ENCODE peak calls at places on chromosomes 5 and 9, in five cellular contexts. One of them, this sample, is unnamed.

GRCh38 chr5:54087436-54087835 is 222.9 kb downstream of the ARL15 start:
- DNase-seq in HEK293T: no peak
- DNase-seq in GM12878: no peak
- DNase-seq in H1: no peak
- DNase-seq in HepG2: no peak
- DNase-seq in this sample: no peak

GRCh38 chr9:35844628-35845301 is 15.7 kb downstream of the TMEM8B start:
- DNase-seq in GM12878: peak; percentile 64
- DNase-seq in H1: no peak
- DNase-seq in HepG2: no peak
- DNase-seq in HEK293T: no peak
- DNase-seq in this sample: no peak

GRCh38 chr9:107734231-107735014 is 244.9 kb upstream of the KLF4 start:
- DNase-seq in H1: no peak
- DNase-seq in GM12878: no peak
- DNase-seq in HepG2: no peak
- DNase-seq in HEK293T: no peak
- DNase-seq in this sample: no peak

GRCh38 chr9:128383791-128384190 is 12.6 kb downstream of the URM1 start:
- DNase-seq in GM12878: no peak
- DNase-seq in H1: no peak
- DNase-seq in HepG2: no peak
- DNase-seq in HEK293T: no peak
- DNase-seq in this sample: no peak

GRCh38 chr5:82564963-82565362 is 286.8 kb upstream of the RPS23 start:
- DNase-seq in GM12878: no peak
- DNase-seq in H1: no peak
- DNase-seq in HepG2: no peak
- DNase-seq in HEK293T: no peak
- DNase-seq in this sample: no peak

GRCh38 chr5:138445547-138446271 is 6.9 kb downstream of the REEP2 start:
- DNase-seq in HepG2: no peak
- DNase-seq in H1: no peak
- DNase-seq in GM12878: no peak
- DNase-seq in HEK293T: no peak
- DNase-seq in this sample: no peak

GRCh38 chr9:32339424-32339823 is 45.0 kb upstream of the ACO1 start:
- DNase-seq in GM12878: peak; percentile 12
- DNase-seq in HEK293T: no peak
- DNase-seq in HepG2: no peak
- DNase-seq in H1: no peak
- DNase-seq in this sample: no peak

GRCh38 chr9:132171702-132172101 is 9.8 kb downstream of the NTNG2 start:
- DNase-seq in HepG2: no peak
- DNase-seq in H1: no peak
- DNase-seq in HEK293T: no peak
- DNase-seq in GM12878: no peak
- DNase-seq in this sample: no peak

GRCh38 chr5:61330341-61330878 is 1.6 kb upstream of the ZSWIM6 start:
- DNase-seq in HepG2: peak; percentile 10
- DNase-seq in GM12878: no peak
- DNase-seq in HEK293T: peak; percentile 28
- DNase-seq in H1: peak; percentile 75
- DNase-seq in this sample: no peak

GRCh38 chr5:80076131-80077101 is 41.3 kb downstream of the THBS4 start:
- DNase-seq in HEK293T: no peak
- DNase-seq in HepG2: no peak
- DNase-seq in GM12878: no peak
- DNase-seq in H1: no peak
- DNase-seq in this sample: no peak

GRCh38 chr9:137461663-137462395 is 2.7 kb upstream of the NSMF start:
- DNase-seq in GM12878: peak; percentile 49
- DNase-seq in H1: peak; percentile 89
- DNase-seq in HepG2: no peak
- DNase-seq in HEK293T: no peak
- DNase-seq in this sample: peak; percentile 62

GRCh38 chr5:100706796-100707195 is 171.6 kb downstream of the FAM174A start:
- DNase-seq in GM12878: no peak
- DNase-seq in H1: no peak
- DNase-seq in HepG2: no peak
- DNase-seq in HEK293T: no peak
- DNase-seq in this sample: no peak

GRCh38 chr5:43432486-43433365 is 20.5 kb upstream of the CCL28 start:
- DNase-seq in HEK293T: no peak
- DNase-seq in HepG2: peak; percentile 98
- DNase-seq in GM12878: no peak
- DNase-seq in H1: no peak
- DNase-seq in this sample: no peak

GRCh38 chr9:131117111-131117761 is 8.2 kb upstream of the NUP214 start:
- DNase-seq in HepG2: no peak
- DNase-seq in HEK293T: no peak
- DNase-seq in GM12878: no peak
- DNase-seq in H1: no peak
- DNase-seq in this sample: no peak

GRCh38 chr5:80481019-80481893 is 6.6 kb upstream of the FAM151B start:
- DNase-seq in H1: no peak
- DNase-seq in HepG2: peak; percentile 67
- DNase-seq in HEK293T: peak; percentile 63
- DNase-seq in GM12878: peak; percentile 27
- DNase-seq in this sample: no peak

GRCh38 chr5:152623951-152624350 is 218.9 kb upstream of the NMUR2 start:
- DNase-seq in HepG2: no peak
- DNase-seq in H1: no peak
- DNase-seq in HEK293T: no peak
- DNase-seq in GM12878: no peak
- DNase-seq in this sample: no peak

GRCh38 chr9:74379718-74380117 is 117.4 kb upstream of the RORB start:
- DNase-seq in HepG2: peak; percentile 40
- DNase-seq in GM12878: no peak
- DNase-seq in H1: peak; percentile 54
- DNase-seq in HEK293T: peak; percentile 48
- DNase-seq in this sample: peak; percentile 56

GRCh38 chr5:172325452-172325851 is 41.9 kb upstream of the UBTD2 start:
- DNase-seq in HEK293T: no peak
- DNase-seq in GM12878: no peak
- DNase-seq in HepG2: no peak
- DNase-seq in H1: no peak
- DNase-seq in this sample: no peak

GRCh38 chr5:111584651-111585050 is 72.3 kb upstream of the STARD4 start:
- DNase-seq in GM12878: no peak
- DNase-seq in HEK293T: no peak
- DNase-seq in HepG2: no peak
- DNase-seq in H1: no peak
- DNase-seq in this sample: no peak

GRCh38 chr5:7823601-7824000 is 27.3 kb downstream of the CFAP90 start:
- DNase-seq in GM12878: no peak
- DNase-seq in H1: no peak
- DNase-seq in HEK293T: no peak
- DNase-seq in HepG2: no peak
- DNase-seq in this sample: no peak

GRCh38 chr5:168786142-168786541 is 207.0 kb upstream of the PANK3 start:
- DNase-seq in HepG2: no peak
- DNase-seq in GM12878: no peak
- DNase-seq in H1: no peak
- DNase-seq in HEK293T: no peak
- DNase-seq in this sample: no peak

GRCh38 chr9:88464851-88465250 is 70.1 kb upstream of the NXNL2 start:
- DNase-seq in GM12878: no peak
- DNase-seq in H1: no peak
- DNase-seq in HEK293T: no peak
- DNase-seq in HepG2: no peak
- DNase-seq in this sample: no peak

GRCh38 chr5:134133995-134134541 is 19.6 kb downstream of the TCF7 start:
- DNase-seq in GM12878: no peak
- DNase-seq in HepG2: no peak
- DNase-seq in HEK293T: no peak
- DNase-seq in H1: no peak
- DNase-seq in this sample: no peak

GRCh38 chr5:35129276-35129675 is 81.5 kb upstream of the AGXT2 start:
- DNase-seq in GM12878: no peak
- DNase-seq in H1: no peak
- DNase-seq in HEK293T: no peak
- DNase-seq in HepG2: no peak
- DNase-seq in this sample: no peak

GRCh38 chr5:166582416-166582815 is 1709.0 kb upstream of the WWC1 start:
- DNase-seq in HepG2: no peak
- DNase-seq in GM12878: no peak
- DNase-seq in HEK293T: no peak
- DNase-seq in H1: no peak
- DNase-seq in this sample: no peak

GRCh38 chr9:84843175-84843824 is 173.8 kb downstream of the NTRK2 start:
- DNase-seq in GM12878: no peak
- DNase-seq in HEK293T: no peak
- DNase-seq in H1: no peak
- DNase-seq in HepG2: no peak
- DNase-seq in this sample: no peak

GRCh38 chr5:149238540-149238939 is 33.1 kb upstream of the AFAP1L1 start:
- DNase-seq in GM12878: no peak
- DNase-seq in HEK293T: no peak
- DNase-seq in H1: no peak
- DNase-seq in HepG2: no peak
- DNase-seq in this sample: no peak

GRCh38 chr5:171418316-171418981 is 998 bp upstream of the FGF18 start:
- DNase-seq in H1: peak; percentile 94
- DNase-seq in HEK293T: peak; percentile 91
- DNase-seq in HepG2: peak; percentile 61
- DNase-seq in GM12878: no peak
- DNase-seq in this sample: peak; percentile 72

GRCh38 chr5:14204011-14204670 is 61.0 kb downstream of the TRIO start:
- DNase-seq in H1: no peak
- DNase-seq in HEK293T: no peak
- DNase-seq in GM12878: no peak
- DNase-seq in HepG2: no peak
- DNase-seq in this sample: no peak

GRCh38 chr5:14202462-14202861 is 59.3 kb downstream of the TRIO start:
- DNase-seq in H1: no peak
- DNase-seq in HEK293T: no peak
- DNase-seq in GM12878: no peak
- DNase-seq in HepG2: no peak
- DNase-seq in this sample: no peak

GRCh38 chr5:14201325-14202061 is 58.4 kb downstream of the TRIO start:
- DNase-seq in HepG2: no peak
- DNase-seq in HEK293T: no peak
- DNase-seq in H1: no peak
- DNase-seq in GM12878: no peak
- DNase-seq in this sample: no peak

GRCh38 chr5:14206028-14206725 is 63.0 kb downstream of the TRIO start:
- DNase-seq in GM12878: no peak
- DNase-seq in HEK293T: no peak
- DNase-seq in H1: no peak
- DNase-seq in HepG2: no peak
- DNase-seq in this sample: no peak

GRCh38 chr5:14204785-14205321 is 61.7 kb downstream of the TRIO start:
- DNase-seq in GM12878: no peak
- DNase-seq in HepG2: peak; percentile 64
- DNase-seq in HEK293T: no peak
- DNase-seq in H1: no peak
- DNase-seq in this sample: no peak
- TF ChIP-seq SUZ12 in GM12878: no peak
- TF ChIP-seq SUZ12 in HepG2: no peak
- TF ChIP-seq SUZ12 in HEK293T: no peak
- TF ChIP-seq SUZ12 in H1: no peak
- TF ChIP-seq SUZ12 in this sample: no peak

DNA sequence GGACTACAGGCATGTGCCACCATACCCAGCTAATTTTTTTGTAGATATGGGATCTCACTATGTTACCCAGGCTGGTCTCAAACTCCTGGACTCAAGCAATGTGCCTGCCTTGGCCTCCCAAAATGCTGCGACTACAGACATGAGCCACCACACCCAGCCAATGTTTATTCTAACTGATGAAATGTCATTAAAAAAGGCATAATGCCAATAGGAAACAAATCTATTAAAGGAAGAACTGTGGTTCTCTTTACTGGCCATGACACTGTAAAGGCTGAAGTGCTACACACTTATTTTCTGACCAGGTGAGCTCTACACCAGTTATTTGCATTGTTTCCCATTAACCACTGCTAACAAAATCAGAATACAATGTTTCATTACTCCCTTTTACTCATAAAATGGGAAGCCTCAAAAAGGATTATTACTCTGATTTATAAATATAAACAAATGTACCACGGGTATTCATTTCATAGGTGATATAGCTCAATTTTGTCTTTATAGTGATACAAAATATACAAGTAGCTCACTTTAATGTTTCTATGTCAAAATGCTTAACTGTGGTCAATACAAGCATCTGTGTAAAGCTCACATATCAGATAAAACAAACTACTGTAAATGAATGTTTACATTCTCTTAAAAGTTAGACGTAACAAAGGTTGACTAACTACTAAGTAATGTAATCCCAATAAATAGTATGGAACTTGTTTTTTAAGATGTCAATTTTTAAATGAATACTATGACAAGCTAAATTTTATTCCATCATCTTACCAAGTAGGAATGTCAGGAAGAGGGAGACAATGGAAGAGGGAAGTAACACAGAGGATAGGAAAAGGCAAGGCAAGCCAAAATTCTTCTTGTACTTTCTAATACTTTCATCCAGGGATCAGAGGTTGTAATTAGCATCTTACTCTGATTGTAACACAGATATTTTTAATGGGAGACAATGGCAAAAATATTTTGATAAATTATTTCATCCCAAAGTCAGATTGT is 105.7 kb downstream of the STRBP start:
- DNase-seq in H1: no peak
- DNase-seq in GM12878: no peak
- DNase-seq in HepG2: no peak
- DNase-seq in HEK293T: no peak
- DNase-seq in this sample: no peak
- TF ChIP-seq SUZ12 in H1: no peak
- TF ChIP-seq SUZ12 in GM12878: no peak
- TF ChIP-seq SUZ12 in HepG2: no peak
- TF ChIP-seq SUZ12 in HEK293T: no peak
- TF ChIP-seq SUZ12 in this sample: no peak

GRCh38 chr9:136343884-136344269 is 16.5 kb downstream of the GPSM1 start:
- DNase-seq in HepG2: no peak
- DNase-seq in GM12878: no peak
- DNase-seq in H1: no peak
- DNase-seq in HEK293T: no peak
- DNase-seq in this sample: no peak

GRCh38 chr9:136342191-136343120 is 15.1 kb downstream of the GPSM1 start:
- DNase-seq in GM12878: peak; percentile 23
- DNase-seq in HEK293T: peak; percentile 89
- DNase-seq in HepG2: no peak
- DNase-seq in H1: peak; percentile 100
- DNase-seq in this sample: no peak

GRCh38 chr9:136344544-136345280 is 17.4 kb downstream of the GPSM1 start:
- DNase-seq in HepG2: no peak
- DNase-seq in GM12878: no peak
- DNase-seq in H1: no peak
- DNase-seq in HEK293T: no peak
- DNase-seq in this sample: no peak

GRCh38 chr9:136341769-136342168 is 14.4 kb downstream of the GPSM1 start:
- DNase-seq in H1: no peak
- DNase-seq in HepG2: no peak
- DNase-seq in GM12878: no peak
- DNase-seq in HEK293T: no peak
- DNase-seq in this sample: no peak

GRCh38 chr9:136343121-136343883 is 16.0 kb downstream of the GPSM1 start:
- DNase-seq in HepG2: no peak
- DNase-seq in GM12878: no peak
- DNase-seq in HEK293T: no peak
- DNase-seq in H1: no peak
- DNase-seq in this sample: no peak
- TF ChIP-seq SUZ12 in HepG2: no peak
- TF ChIP-seq SUZ12 in GM12878: no peak
- TF ChIP-seq SUZ12 in HEK293T: no peak
- TF ChIP-seq SUZ12 in H1: no peak
- TF ChIP-seq SUZ12 in this sample: no peak

GRCh38 chr5:58944221-58944620 is 361.3 kb downstream of the RAB3C start:
- DNase-seq in HepG2: no peak
- DNase-seq in GM12878: no peak
- DNase-seq in H1: no peak
- DNase-seq in HEK293T: no peak
- DNase-seq in this sample: no peak
- TF ChIP-seq SUZ12 in HepG2: no peak
- TF ChIP-seq SUZ12 in GM12878: no peak
- TF ChIP-seq SUZ12 in H1: no peak
- TF ChIP-seq SUZ12 in HEK293T: no peak
- TF ChIP-seq SUZ12 in this sample: no peak